ENCODE peak calls at places on chromosomes 2 and 18, in seven cellular contexts. R is CD4-positive, CD25-positive, alpha-beta regulatory T cell; M is AG04450; H is uterus; L is cardiac muscle cell; E is sigmoid colon; W is HFF-Myc. X is an unnamed sample.

GRCh38 chr2:14615701-14616100 is 16.8 kb upstream of the LRATD1 start:
- DNase-seq in L (no peak), H (no peak), R (no peak), E (no peak), W (no peak), M (no peak), X (no peak)

GRCh38 chr2:2243666-2244065 is 87.4 kb downstream of the MYT1L start:
- DNase-seq in R (no peak), M (no peak), E (no peak), H (no peak), W (no peak), L (no peak), X (no peak)

GRCh38 chr2:22807876-22808275 is 577.1 kb upstream of the KLHL29 start:
- DNase-seq in R (no peak), L (no peak), E (no peak), W (no peak), M (no peak), H (no peak), X (no peak)

GRCh38 chr2:44934024-44934423 is 7.5 kb upstream of the SIX3 start:
- DNase-seq in M (no peak), R (no peak), E (peak), W (no peak), H (no peak), L (no peak), X (no peak)

GRCh38 chr18:8813621-8814020 is 108.3 kb downstream of the MTCL1 start:
- DNase-seq in M (no peak), L (peak), W (no peak), E (no peak), H (no peak), R (no peak), X (no peak)

GRCh38 chr2:218381916-218382366 is at the start of gene SLC11A1:
- DNase-seq in R (no peak), W (no peak), M (no peak), L (no peak), H (no peak), E (peak), X (no peak)

GRCh38 chr2:20897874-20898453 is 75.1 kb upstream of the LDAH start:
- DNase-seq in R (no peak), H (no peak), L (no peak), M (no peak), W (no peak), E (no peak), X (no peak)

GRCh38 chr18:11759456-11759855 is 70.4 kb downstream of the GNAL start:
- DNase-seq in W (no peak), L (no peak), E (no peak), M (no peak), R (no peak), H (no peak), X (no peak)

GRCh38 chr2:199404841-199405240 is 52.9 kb downstream of the SATB2 start:
- DNase-seq in L (peak), H (no peak), E (no peak), R (no peak), M (no peak), W (no peak), X (no peak)

GRCh38 chr2:133760366-133760765 is 192.1 kb upstream of the NCKAP5 start:
- DNase-seq in W (no peak), E (no peak), L (no peak), H (no peak), R (no peak), M (peak), X (no peak)

GRCh38 chr2:70523996-70524965 is 29.3 kb downstream of the TGFA start:
- DNase-seq in H (no peak), M (no peak), E (no peak), L (peak), W (no peak), R (no peak), X (peak)

GRCh38 chr2:111100765-111101162 is 19.9 kb upstream of the BCL2L11 start:
- DNase-seq in H (no peak), E (no peak), M (no peak), L (no peak), W (no peak), R (no peak), X (no peak)

GRCh38 chr2:229243880-229244560 is 27.1 kb downstream of the PID1 start:
- DNase-seq in W (no peak), R (no peak), E (no peak), H (no peak), M (no peak), L (no peak), X (no peak)

GRCh38 chr2:52613064-52613463 is 1154.5 kb upstream of the CHAC2 start:
- DNase-seq in H (no peak), L (no peak), W (no peak), M (no peak), E (no peak), R (no peak), X (no peak)

GRCh38 chr18:1011342-1011741 is 106.7 kb downstream of the ADCYAP1 start:
- DNase-seq in R (no peak), M (no peak), H (no peak), E (no peak), L (no peak), W (no peak), X (no peak)

GRCh38 chr2:127217470-127218325 is 2.4 kb downstream of the CYP27C1 start:
- DNase-seq in M (no peak), W (no peak), L (no peak), R (no peak), H (no peak), E (no peak), X (no peak)

GRCh38 chr2:164976301-164976700 is 21.0 kb upstream of the SLC38A11 start:
- DNase-seq in R (no peak), L (no peak), M (no peak), H (no peak), E (no peak), W (no peak), X (no peak)
- H3K4me3 ChIP-seq in R (no peak), L (no peak), M (no peak), H (no peak), E (no peak), W (no peak), X (no peak)

DNA sequence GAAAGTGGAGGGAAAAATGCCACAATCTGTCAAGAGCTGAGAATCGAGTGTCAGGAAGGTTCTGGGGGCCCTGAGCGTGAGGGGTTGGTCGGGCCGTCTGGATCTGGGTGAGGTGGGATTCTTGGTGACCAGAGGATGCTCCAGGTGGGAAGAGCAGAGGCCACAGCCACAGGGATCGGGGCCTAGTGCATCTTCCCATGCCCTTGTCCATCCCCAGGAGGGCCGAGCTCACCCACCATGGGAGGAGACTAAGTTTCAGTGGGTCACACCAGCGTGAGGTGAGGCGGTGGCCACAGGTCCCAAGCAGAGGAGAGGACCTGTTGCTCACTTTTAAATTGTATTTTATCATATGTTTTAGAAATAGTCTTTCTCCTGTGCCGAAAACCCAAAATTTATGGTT is 70.0 kb downstream of the TMEM18 start:
- DNase-seq in R (no peak), E (no peak), W (no peak), M (no peak), L (no peak), H (no peak), X (no peak)
- H3K4me3 ChIP-seq in R (no peak), E (no peak), W (no peak), M (no peak), L (no peak), H (no peak), X (no peak)

GRCh38 chr2:142813830-142814829 is 63.3 kb upstream of the KYNU start:
- DNase-seq in H (no peak), W (no peak), L (no peak), E (no peak), R (no peak), M (no peak), X (no peak)

GRCh38 chr2:142819411-142819810 is 58.1 kb upstream of the KYNU start:
- DNase-seq in H (no peak), L (peak), W (no peak), M (no peak), E (no peak), R (no peak), X (no peak)

DNA sequence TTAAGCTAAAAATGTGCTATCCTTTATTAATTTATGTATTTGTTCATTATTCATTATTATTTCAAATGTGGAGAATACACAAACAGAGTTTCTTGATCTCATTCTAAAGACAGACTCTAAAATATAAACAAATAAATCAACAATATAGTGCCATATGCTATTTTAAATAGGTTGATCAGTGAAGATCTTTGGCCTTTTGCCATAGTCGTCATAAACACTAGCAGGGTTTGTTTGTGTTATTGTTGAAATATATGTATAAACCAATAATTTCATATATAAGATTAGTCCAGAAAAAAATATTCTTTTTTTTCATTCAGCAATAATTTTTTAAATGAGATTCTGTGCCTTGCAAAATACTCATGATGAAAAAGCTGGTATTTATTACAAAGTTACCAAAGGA is 62.1 kb upstream of the KYNU start:
- DNase-seq in M (no peak), W (no peak), E (no peak), R (no peak), L (no peak), H (no peak), X (no peak)
- H3K4me3 ChIP-seq in M (no peak), W (no peak), E (no peak), R (no peak), L (no peak), H (no peak), X (no peak)

GRCh38 chr2:222298311-222299150 is at the start of gene PAX3:
- DNase-seq in R (no peak), H (no peak), W (no peak), M (no peak), E (no peak), L (no peak), X (no peak)
- H3K4me3 ChIP-seq in R (no peak), H (no peak), W (peak), M (no peak), E (peak), L (peak), X (no peak)

GRCh38 chr18:70555046-70555445 is 266.2 kb downstream of the SOCS6 start:
- DNase-seq in W (no peak), E (no peak), R (no peak), H (no peak), M (no peak), L (no peak), X (no peak)

GRCh38 chr18:70553245-70553960 is 264.6 kb downstream of the SOCS6 start:
- DNase-seq in R (no peak), H (no peak), E (no peak), M (no peak), W (no peak), L (no peak), X (no peak)

GRCh38 chr18:70559446-70559845 is 270.6 kb downstream of the SOCS6 start:
- DNase-seq in H (no peak), E (no peak), R (no peak), L (no peak), W (no peak), M (no peak), X (no peak)

GRCh38 chr18:70558371-70558770 is 269.5 kb downstream of the SOCS6 start:
- DNase-seq in R (no peak), H (no peak), E (no peak), L (no peak), W (no peak), M (no peak), X (no peak)

DNA sequence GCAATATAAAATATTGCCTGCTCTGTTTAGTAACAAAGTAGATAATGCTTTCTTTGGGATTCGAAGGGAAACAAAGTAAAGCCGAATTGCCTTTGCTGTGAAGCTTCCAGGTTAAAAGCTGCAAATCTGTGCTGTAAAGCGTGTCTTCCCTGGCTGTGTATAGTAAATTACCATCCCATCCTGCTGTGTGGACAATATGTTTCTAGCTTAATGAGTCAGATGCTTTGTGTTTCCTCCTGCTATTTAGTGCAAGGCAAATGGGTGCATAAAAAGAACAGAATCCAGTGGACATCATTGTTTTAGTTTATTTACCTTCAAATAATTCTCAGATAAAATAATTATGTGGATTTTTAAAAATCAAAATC is 265.1 kb downstream of the SOCS6 start:
- DNase-seq in M (no peak), H (no peak), L (no peak), E (no peak), W (no peak), R (no peak), X (no peak)
- H3K4me3 ChIP-seq in M (no peak), H (no peak), L (no peak), E (no peak), W (no peak), R (no peak), X (no peak)

DNA sequence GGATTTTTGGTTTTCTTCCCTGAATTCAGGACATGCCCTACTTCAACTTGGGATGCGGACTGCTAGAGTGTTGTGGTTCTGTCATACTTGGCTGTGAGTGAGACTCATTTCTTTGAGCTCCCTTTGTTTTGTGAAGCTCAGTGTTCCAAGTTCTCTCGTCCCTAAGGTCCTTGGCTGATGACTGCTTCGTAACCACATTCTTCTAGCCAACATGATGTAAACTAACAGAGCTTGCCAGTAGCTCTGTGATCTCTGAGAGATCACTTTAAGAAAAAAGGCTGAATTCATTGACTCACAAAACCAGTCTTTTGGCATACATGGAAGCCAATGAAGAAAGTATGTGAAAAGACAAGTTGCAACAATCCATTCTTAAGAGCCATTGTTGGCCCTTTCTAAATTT is 96.9 kb upstream of the MSTN start:
- DNase-seq in W (no peak), M (no peak), H (no peak), R (no peak), E (no peak), L (peak), X (no peak)
- H3K4me3 ChIP-seq in W (no peak), M (no peak), H (no peak), R (no peak), E (no peak), L (no peak), X (no peak)

GRCh38 chr2:36409971-36410370 is 54.4 kb downstream of the CRIM1 start:
- DNase-seq in H (no peak), W (no peak), E (no peak), R (no peak), M (no peak), L (no peak), X (no peak)
- H3K4me3 ChIP-seq in H (no peak), W (no peak), E (no peak), R (no peak), M (no peak), L (no peak), X (no peak)

GRCh38 chr2:64650257-64650656 is 3.5 kb downstream of the SERTAD2 start:
- DNase-seq in L (no peak), E (no peak), H (no peak), R (no peak), W (no peak), M (no peak), X (no peak)

GRCh38 chr2:64652231-64653173 is 1.2 kb downstream of the SERTAD2 start:
- DNase-seq in H (peak), M (no peak), E (peak), L (peak), R (no peak), W (no peak), X (no peak)

GRCh38 chr2:64653174-64654062 is at the start of gene SERTAD2:
- DNase-seq in E (peak), R (peak), W (no peak), L (peak), H (peak), M (peak), X (peak)

GRCh38 chr2:64650722-64651338 is 2.9 kb downstream of the SERTAD2 start:
- DNase-seq in H (no peak), L (no peak), M (no peak), W (no peak), E (no peak), R (no peak), X (no peak)

GRCh38 chr2:64651590-64651989 is 2.1 kb downstream of the SERTAD2 start:
- DNase-seq in H (no peak), M (no peak), R (no peak), E (no peak), W (no peak), L (no peak), X (no peak)
- H3K4me3 ChIP-seq in H (no peak), M (no peak), R (peak), E (no peak), W (no peak), L (peak), X (no peak)

DNA sequence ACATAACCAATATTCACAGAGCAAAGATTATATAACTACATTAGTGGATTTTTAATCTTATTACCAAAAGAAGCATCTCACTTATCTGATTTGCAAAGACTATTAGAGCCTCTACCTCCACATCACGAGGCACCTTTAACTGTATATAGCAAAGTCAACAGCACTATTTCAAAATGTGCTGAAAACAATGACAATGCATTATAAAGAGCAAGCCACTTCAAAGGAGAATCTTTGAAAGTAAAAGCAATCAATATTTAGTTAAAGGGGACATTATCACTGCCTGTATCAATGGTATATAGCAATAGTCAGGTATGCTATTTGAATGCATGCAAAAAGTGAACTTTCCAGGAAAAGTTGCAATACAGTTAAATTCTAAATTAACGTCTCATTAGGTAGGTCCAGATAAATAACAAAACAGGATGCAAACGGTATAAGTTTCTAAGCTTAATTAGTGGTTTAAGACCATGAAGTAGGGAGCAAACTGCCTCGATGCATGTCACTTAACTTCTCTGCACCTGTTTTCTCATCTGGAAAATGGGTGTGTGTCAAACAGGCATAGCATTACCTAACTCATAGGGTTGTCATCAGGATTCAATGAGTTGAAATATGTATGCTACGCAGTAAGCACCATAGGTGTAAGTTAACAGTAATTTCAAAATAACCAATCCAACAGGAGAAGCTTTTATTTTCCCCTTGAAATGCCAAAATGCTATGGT is 31.6 kb downstream of the ATL2 start:
- DNase-seq in L (no peak), E (no peak), R (no peak), W (no peak), M (no peak), H (no peak), X (no peak)
- H3K4me3 ChIP-seq in L (no peak), E (no peak), R (no peak), W (no peak), M (no peak), H (no peak), X (no peak)